ENCODE peak calls at places on chromosomes 7 and 10, in six cellular contexts. One of them, this sample, is unnamed.

GRCh38 chr7:118872568-118872967 is 648.1 kb downstream of the ANKRD7 start:
- DNase-seq in cardiac muscle cell: no peak
- DNase-seq in AG10803: no peak
- DNase-seq in left kidney: no peak
- DNase-seq in IMR-90: no peak
- DNase-seq in AG04449: no peak
- DNase-seq in this sample: no peak

GRCh38 chr7:158048569-158048968 is 539.1 kb downstream of the PTPRN2 start:
- DNase-seq in cardiac muscle cell: no peak
- DNase-seq in AG10803: no peak
- DNase-seq in left kidney: no peak
- DNase-seq in IMR-90: no peak
- DNase-seq in AG04449: no peak
- DNase-seq in this sample: no peak

GRCh38 chr10:86355571-86356038 is 11.0 kb downstream of the GRID1 start:
- DNase-seq in cardiac muscle cell: no peak
- DNase-seq in AG10803: no peak
- DNase-seq in left kidney: peak
- DNase-seq in IMR-90: no peak
- DNase-seq in AG04449: no peak
- DNase-seq in this sample: no peak

GRCh38 chr7:44291066-44291732 is 34.2 kb downstream of the CAMK2B start:
- DNase-seq in cardiac muscle cell: peak
- DNase-seq in AG10803: peak
- DNase-seq in left kidney: peak
- DNase-seq in IMR-90: peak
- DNase-seq in AG04449: no peak
- DNase-seq in this sample: no peak

GRCh38 chr7:103857435-103857834 is 132.0 kb downstream of the RELN start:
- DNase-seq in cardiac muscle cell: no peak
- DNase-seq in AG10803: no peak
- DNase-seq in left kidney: peak
- DNase-seq in IMR-90: no peak
- DNase-seq in AG04449: no peak
- DNase-seq in this sample: peak

GRCh38 chr10:50417486-50417905 is 166.2 kb upstream of the ASAH2 start:
- DNase-seq in cardiac muscle cell: no peak
- DNase-seq in AG10803: peak
- DNase-seq in left kidney: peak
- DNase-seq in IMR-90: peak
- DNase-seq in AG04449: no peak
- DNase-seq in this sample: no peak

GRCh38 chr10:70462349-70462984 is 16.1 kb upstream of the PALD1 start:
- DNase-seq in cardiac muscle cell: no peak
- DNase-seq in AG10803: peak
- DNase-seq in left kidney: no peak
- DNase-seq in IMR-90: no peak
- DNase-seq in AG04449: no peak
- DNase-seq in this sample: no peak

GRCh38 chr7:4800926-4801838 is 25.8 kb downstream of the AP5Z1 start:
- DNase-seq in cardiac muscle cell: no peak
- DNase-seq in AG10803: no peak
- DNase-seq in left kidney: no peak
- DNase-seq in IMR-90: no peak
- DNase-seq in AG04449: no peak
- DNase-seq in this sample: no peak

GRCh38 chr10:117656385-117657367 is 114.1 kb downstream of the EMX2 start:
- DNase-seq in cardiac muscle cell: no peak
- DNase-seq in AG10803: no peak
- DNase-seq in left kidney: no peak
- DNase-seq in IMR-90: no peak
- DNase-seq in AG04449: no peak
- DNase-seq in this sample: no peak

GRCh38 chr7:96772295-96772694 is 62.6 kb upstream of the SEM1 start:
- DNase-seq in cardiac muscle cell: no peak
- DNase-seq in AG10803: no peak
- DNase-seq in left kidney: no peak
- DNase-seq in IMR-90: no peak
- DNase-seq in AG04449: no peak
- DNase-seq in this sample: no peak

GRCh38 chr7:77538908-77539212 is 1.8 kb downstream of the PTPN12 start:
- DNase-seq in cardiac muscle cell: no peak
- DNase-seq in AG10803: no peak
- DNase-seq in left kidney: no peak
- DNase-seq in IMR-90: no peak
- DNase-seq in AG04449: no peak
- DNase-seq in this sample: no peak

GRCh38 chr7:139860090-139860773 is 31.2 kb downstream of the TBXAS1 start:
- DNase-seq in cardiac muscle cell: no peak
- DNase-seq in AG10803: no peak
- DNase-seq in left kidney: no peak
- DNase-seq in IMR-90: no peak
- DNase-seq in AG04449: no peak
- DNase-seq in this sample: no peak

GRCh38 chr10:63628526-63629362 is 107.5 kb downstream of the REEP3 start:
- DNase-seq in cardiac muscle cell: peak
- DNase-seq in AG10803: peak
- DNase-seq in left kidney: peak
- DNase-seq in IMR-90: no peak
- DNase-seq in AG04449: no peak
- DNase-seq in this sample: peak

GRCh38 chr10:114337510-114338462 is 66.5 kb downstream of the AFAP1L2 start:
- DNase-seq in cardiac muscle cell: no peak
- DNase-seq in AG10803: no peak
- DNase-seq in left kidney: peak
- DNase-seq in IMR-90: no peak
- DNase-seq in AG04449: no peak
- DNase-seq in this sample: no peak

GRCh38 chr10:126663328-126663727 is 7.2 kb downstream of the C10orf90 start:
- DNase-seq in cardiac muscle cell: peak
- DNase-seq in AG10803: peak
- DNase-seq in left kidney: no peak
- DNase-seq in IMR-90: no peak
- DNase-seq in AG04449: peak
- DNase-seq in this sample: no peak

GRCh38 chr10:12042409-12042796 is 206 bp downstream of the UPF2 start:
- DNase-seq in cardiac muscle cell: peak
- DNase-seq in AG10803: no peak
- DNase-seq in left kidney: peak
- DNase-seq in IMR-90: peak
- DNase-seq in AG04449: no peak
- DNase-seq in this sample: no peak

GRCh38 chr7:107506683-107507339 is 37.0 kb downstream of the GPR22 start:
- DNase-seq in cardiac muscle cell: peak
- DNase-seq in AG10803: no peak
- DNase-seq in left kidney: peak
- DNase-seq in IMR-90: peak
- DNase-seq in AG04449: no peak
- DNase-seq in this sample: peak

GRCh38 chr7:37359662-37360444 is 88.8 kb downstream of the ELMO1 start:
- DNase-seq in cardiac muscle cell: no peak
- DNase-seq in AG10803: no peak
- DNase-seq in left kidney: peak
- DNase-seq in IMR-90: no peak
- DNase-seq in AG04449: no peak
- DNase-seq in this sample: no peak

GRCh38 chr7:95916573-95917371 is 144.4 kb downstream of the DYNC1I1 start:
- DNase-seq in cardiac muscle cell: peak
- DNase-seq in AG10803: peak
- DNase-seq in left kidney: peak
- DNase-seq in IMR-90: peak
- DNase-seq in AG04449: peak
- DNase-seq in this sample: peak

GRCh38 chr10:76023007-76023406 is 591.6 kb downstream of the LRMDA start:
- DNase-seq in cardiac muscle cell: no peak
- DNase-seq in AG10803: no peak
- DNase-seq in left kidney: no peak
- DNase-seq in IMR-90: no peak
- DNase-seq in AG04449: no peak
- DNase-seq in this sample: no peak

GRCh38 chr10:128932071-128932820 is 534.8 kb upstream of the MGMT start:
- DNase-seq in cardiac muscle cell: no peak
- DNase-seq in AG10803: no peak
- DNase-seq in left kidney: no peak
- DNase-seq in IMR-90: no peak
- DNase-seq in AG04449: no peak
- DNase-seq in this sample: no peak

GRCh38 chr10:113087082-113088029 is 137.3 kb downstream of the TCF7L2 start:
- DNase-seq in cardiac muscle cell: peak
- DNase-seq in AG10803: peak
- DNase-seq in left kidney: no peak
- DNase-seq in IMR-90: peak
- DNase-seq in AG04449: peak
- DNase-seq in this sample: peak

GRCh38 chr10:117720931-117721826 is 178.6 kb downstream of the EMX2 start:
- DNase-seq in cardiac muscle cell: no peak
- DNase-seq in AG10803: no peak
- DNase-seq in left kidney: peak
- DNase-seq in IMR-90: no peak
- DNase-seq in AG04449: no peak
- DNase-seq in this sample: no peak

GRCh38 chr7:107179326-107180163 is 10.7 kb downstream of the HBP1 start:
- DNase-seq in cardiac muscle cell: peak
- DNase-seq in AG10803: peak
- DNase-seq in left kidney: no peak
- DNase-seq in IMR-90: peak
- DNase-seq in AG04449: no peak
- DNase-seq in this sample: no peak

GRCh38 chr10:7519351-7519750 is 108.5 kb upstream of the SFMBT2 start:
- DNase-seq in cardiac muscle cell: no peak
- DNase-seq in AG10803: no peak
- DNase-seq in left kidney: no peak
- DNase-seq in IMR-90: no peak
- DNase-seq in AG04449: no peak
- DNase-seq in this sample: no peak

GRCh38 chr7:78510580-78511188 is 712.1 kb downstream of the PHTF2 start:
- DNase-seq in cardiac muscle cell: peak
- DNase-seq in AG10803: peak
- DNase-seq in left kidney: peak
- DNase-seq in IMR-90: peak
- DNase-seq in AG04449: no peak
- DNase-seq in this sample: peak

GRCh38 chr10:43211030-43211429 is 55.8 kb downstream of the RASGEF1A start:
- DNase-seq in cardiac muscle cell: peak
- DNase-seq in AG10803: no peak
- DNase-seq in left kidney: peak
- DNase-seq in IMR-90: peak
- DNase-seq in AG04449: no peak
- DNase-seq in this sample: no peak

GRCh38 chr10:30825495-30825894 is 195.9 kb upstream of the LYZL2 start:
- DNase-seq in cardiac muscle cell: no peak
- DNase-seq in AG10803: peak
- DNase-seq in left kidney: no peak
- DNase-seq in IMR-90: peak
- DNase-seq in AG04449: no peak
- DNase-seq in this sample: no peak

This sample was measured in HT-29.